ENCODE peak calls at places on chromosomes 6 and 20, in seven cellular contexts. One of them, this sample, is unnamed.

GRCh38 chr6:133699986-133700385 is 188.9 kb upstream of the TCF21 start:
- DNase-seq in T-helper 2 cell: no peak
- DNase-seq in NCI-H345: no peak
- DNase-seq in HAP-1: no peak
- DNase-seq in activated T-cell treated with anti-CD3 and anti-CD28 coated beads for 1 hour: no peak
- DNase-seq in GM03348: no peak
- DNase-seq in OCI-LY7: no peak
- DNase-seq in this sample: no peak

GRCh38 chr20:50278684-50279531 is 88.3 kb downstream of the CEBPB start:
- DNase-seq in T-helper 2 cell: no peak
- DNase-seq in NCI-H345: no peak
- DNase-seq in HAP-1: peak
- DNase-seq in activated T-cell treated with anti-CD3 and anti-CD28 coated beads for 1 hour: no peak
- DNase-seq in GM03348: no peak
- DNase-seq in OCI-LY7: no peak
- DNase-seq in this sample: no peak

GRCh38 chr20:33377366-33377765 is 24.0 kb downstream of the CDK5RAP1 start:
- DNase-seq in T-helper 2 cell: no peak
- DNase-seq in NCI-H345: no peak
- DNase-seq in HAP-1: no peak
- DNase-seq in activated T-cell treated with anti-CD3 and anti-CD28 coated beads for 1 hour: no peak
- DNase-seq in GM03348: no peak
- DNase-seq in OCI-LY7: no peak
- DNase-seq in this sample: no peak

GRCh38 chr6:5746392-5747140 is 260.2 kb downstream of the NRN1 start:
- DNase-seq in T-helper 2 cell: no peak
- DNase-seq in NCI-H345: no peak
- DNase-seq in HAP-1: peak
- DNase-seq in activated T-cell treated with anti-CD3 and anti-CD28 coated beads for 1 hour: no peak
- DNase-seq in GM03348: peak
- DNase-seq in OCI-LY7: no peak
- DNase-seq in this sample: peak

GRCh38 chr20:288956-289692 is 1.4 kb downstream of the C20orf96 start:
- DNase-seq in T-helper 2 cell: no peak
- DNase-seq in NCI-H345: no peak
- DNase-seq in HAP-1: no peak
- DNase-seq in activated T-cell treated with anti-CD3 and anti-CD28 coated beads for 1 hour: no peak
- DNase-seq in GM03348: no peak
- DNase-seq in OCI-LY7: no peak
- DNase-seq in this sample: no peak

GRCh38 chr20:46021361-46022359 is 7.4 kb upstream of the SLC12A5 start:
- DNase-seq in T-helper 2 cell: peak
- DNase-seq in NCI-H345: peak
- DNase-seq in HAP-1: peak
- DNase-seq in activated T-cell treated with anti-CD3 and anti-CD28 coated beads for 1 hour: no peak
- DNase-seq in GM03348: peak
- DNase-seq in OCI-LY7: peak
- DNase-seq in this sample: peak

GRCh38 chr6:14665827-14666724 is 548.5 kb downstream of the CD83 start:
- DNase-seq in T-helper 2 cell: no peak
- DNase-seq in NCI-H345: no peak
- DNase-seq in HAP-1: no peak
- DNase-seq in activated T-cell treated with anti-CD3 and anti-CD28 coated beads for 1 hour: no peak
- DNase-seq in GM03348: peak
- DNase-seq in OCI-LY7: peak
- DNase-seq in this sample: no peak

GRCh38 chr6:149636116-149636515 is 12.4 kb downstream of the KATNA1 start:
- DNase-seq in T-helper 2 cell: no peak
- DNase-seq in NCI-H345: no peak
- DNase-seq in HAP-1: peak
- DNase-seq in activated T-cell treated with anti-CD3 and anti-CD28 coated beads for 1 hour: no peak
- DNase-seq in GM03348: peak
- DNase-seq in OCI-LY7: no peak
- DNase-seq in this sample: no peak

GRCh38 chr6:11296449-11297375 is 64.2 kb upstream of the NEDD9 start:
- DNase-seq in T-helper 2 cell: no peak
- DNase-seq in NCI-H345: no peak
- DNase-seq in HAP-1: no peak
- DNase-seq in activated T-cell treated with anti-CD3 and anti-CD28 coated beads for 1 hour: no peak
- DNase-seq in GM03348: no peak
- DNase-seq in OCI-LY7: no peak
- DNase-seq in this sample: no peak

GRCh38 chr6:153616506-153616905 is 422.5 kb upstream of the OPRM1 start:
- DNase-seq in T-helper 2 cell: no peak
- DNase-seq in NCI-H345: no peak
- DNase-seq in HAP-1: peak
- DNase-seq in activated T-cell treated with anti-CD3 and anti-CD28 coated beads for 1 hour: no peak
- DNase-seq in GM03348: no peak
- DNase-seq in OCI-LY7: no peak
- DNase-seq in this sample: no peak

GRCh38 chr20:50380697-50381040 is 129.5 kb upstream of the PTPN1 start:
- DNase-seq in T-helper 2 cell: no peak
- DNase-seq in NCI-H345: peak
- DNase-seq in HAP-1: no peak
- DNase-seq in activated T-cell treated with anti-CD3 and anti-CD28 coated beads for 1 hour: no peak
- DNase-seq in GM03348: peak
- DNase-seq in OCI-LY7: peak
- DNase-seq in this sample: no peak

GRCh38 chr6:39347906-39348585 is 25.5 kb upstream of the KCNK16 start:
- DNase-seq in T-helper 2 cell: peak
- DNase-seq in NCI-H345: peak
- DNase-seq in HAP-1: peak
- DNase-seq in activated T-cell treated with anti-CD3 and anti-CD28 coated beads for 1 hour: peak
- DNase-seq in GM03348: peak
- DNase-seq in OCI-LY7: peak
- DNase-seq in this sample: peak

GRCh38 chr6:44564906-44565524 is 177.5 kb downstream of the CDC5L start:
- DNase-seq in T-helper 2 cell: no peak
- DNase-seq in NCI-H345: no peak
- DNase-seq in HAP-1: no peak
- DNase-seq in activated T-cell treated with anti-CD3 and anti-CD28 coated beads for 1 hour: no peak
- DNase-seq in GM03348: peak
- DNase-seq in OCI-LY7: no peak
- DNase-seq in this sample: no peak

GRCh38 chr20:13262701-13263335 is 41.7 kb downstream of the ISM1 start:
- DNase-seq in T-helper 2 cell: no peak
- DNase-seq in NCI-H345: no peak
- DNase-seq in HAP-1: no peak
- DNase-seq in activated T-cell treated with anti-CD3 and anti-CD28 coated beads for 1 hour: no peak
- DNase-seq in GM03348: no peak
- DNase-seq in OCI-LY7: no peak
- DNase-seq in this sample: no peak

GRCh38 chr6:108446629-108447150 is 114.0 kb upstream of the FOXO3 start:
- DNase-seq in T-helper 2 cell: no peak
- DNase-seq in NCI-H345: no peak
- DNase-seq in HAP-1: no peak
- DNase-seq in activated T-cell treated with anti-CD3 and anti-CD28 coated beads for 1 hour: no peak
- DNase-seq in GM03348: peak
- DNase-seq in OCI-LY7: no peak
- DNase-seq in this sample: no peak

GRCh38 chr20:33914871-33915270 is 78.8 kb upstream of the RALY start:
- DNase-seq in T-helper 2 cell: no peak
- DNase-seq in NCI-H345: peak
- DNase-seq in HAP-1: no peak
- DNase-seq in activated T-cell treated with anti-CD3 and anti-CD28 coated beads for 1 hour: peak
- DNase-seq in GM03348: no peak
- DNase-seq in OCI-LY7: peak
- DNase-seq in this sample: peak